ENCODE peak calls at places on chromosomes 5 and 9, in six cellular contexts. G, U, D, T, Q and N are unnamed samples.
A peak's percentile ranks its signal among the peaks of the same experiment; 100 is the strongest.

GRCh38 chr5:3225201-3225960 is 370.3 kb upstream of the IRX1 start:
- DNase-seq in T (no peak), G (no peak), U (no peak), D (no peak), Q (no peak), N (no peak)

GRCh38 chr5:52743970-52744369 is 43.7 kb upstream of the ITGA1 start:
- DNase-seq in U (no peak), Q (no peak), T (no peak), D (no peak), G (peak; percentile 49), N (no peak)

GRCh38 chr5:157059093-157059539 is at the start of gene HAVCR1:
- DNase-seq in T (no peak), G (no peak), U (no peak), Q (no peak), D (no peak), N (no peak)

GRCh38 chr5:1180841-1181271 is 20.5 kb upstream of the SLC6A19 start:
- DNase-seq in G (no peak), T (no peak), U (no peak), D (no peak), Q (no peak), N (peak; percentile 58)

GRCh38 chr9:81682797-81683196 is 6.5 kb downstream of the TLE1 start:
- DNase-seq in D (no peak), U (no peak), Q (no peak), T (no peak), G (no peak), N (no peak)

GRCh38 chr9:135100241-135101067 is 13.0 kb downstream of the OLFM1 start:
- DNase-seq in Q (no peak), G (no peak), T (no peak), D (no peak), U (no peak), N (no peak)

GRCh38 chr5:111961867-111962266 is 204.9 kb upstream of the NREP start:
- DNase-seq in Q (no peak), D (no peak), T (no peak), G (no peak), U (no peak), N (no peak)

GRCh38 chr9:80968611-80969010 is 720.7 kb downstream of the TLE1 start:
- DNase-seq in G (no peak), Q (no peak), U (no peak), T (no peak), D (no peak), N (no peak)

GRCh38 chr5:140833993-140834392 is at the start of gene PCDHA7:
- DNase-seq in Q (no peak), T (no peak), G (no peak), D (no peak), U (no peak), N (no peak)

GRCh38 chr5:96316017-96316416 is 117.0 kb downstream of the PCSK1 start:
- DNase-seq in D (no peak), U (no peak), Q (no peak), G (no peak), T (no peak), N (no peak)

GRCh38 chr9:6153425-6153824 is 62.2 kb upstream of the IL33 start:
- DNase-seq in G (no peak), U (no peak), T (no peak), Q (no peak), D (no peak), N (no peak)

DNA sequence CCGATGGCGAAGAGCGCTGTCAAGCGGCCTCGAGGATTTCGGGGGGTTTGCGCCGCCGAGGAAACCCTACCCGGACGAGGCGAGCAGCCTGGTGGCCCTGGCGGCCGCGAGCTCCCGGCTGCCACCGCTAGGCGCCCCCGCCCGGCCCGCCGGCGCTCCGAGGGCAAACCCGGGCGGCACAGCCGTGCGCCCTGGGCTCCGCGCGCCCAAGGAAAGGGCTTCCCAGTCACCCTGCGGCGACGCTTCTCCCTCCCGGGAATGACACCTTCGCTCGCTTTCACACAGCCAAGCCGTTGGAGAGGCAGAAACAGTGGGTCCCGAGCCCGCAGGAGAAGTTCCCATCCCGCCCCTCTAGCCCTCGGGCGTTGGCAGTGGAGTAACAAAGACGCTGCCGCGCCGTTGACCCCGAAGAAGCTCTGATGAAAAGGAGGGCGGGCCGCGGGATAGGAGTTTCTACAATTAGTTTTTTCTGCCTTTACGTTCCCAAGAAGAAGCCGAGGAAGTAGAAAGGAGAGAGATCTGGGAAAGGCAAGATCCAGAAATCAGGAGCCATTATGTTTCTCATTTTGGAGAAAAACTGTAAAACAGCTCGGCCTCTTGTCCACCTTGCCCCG is 126.1 kb downstream of the TMEM174 start:
- DNase-seq in D (no peak), U (peak; percentile 72), G (no peak), T (no peak), Q (no peak), N (peak; percentile 68)
- TF ChIP-seq CTCF in D (no peak), U (peak; percentile 59), G (peak; percentile 44), T (no peak), Q (no peak), N (no peak)

DNA sequence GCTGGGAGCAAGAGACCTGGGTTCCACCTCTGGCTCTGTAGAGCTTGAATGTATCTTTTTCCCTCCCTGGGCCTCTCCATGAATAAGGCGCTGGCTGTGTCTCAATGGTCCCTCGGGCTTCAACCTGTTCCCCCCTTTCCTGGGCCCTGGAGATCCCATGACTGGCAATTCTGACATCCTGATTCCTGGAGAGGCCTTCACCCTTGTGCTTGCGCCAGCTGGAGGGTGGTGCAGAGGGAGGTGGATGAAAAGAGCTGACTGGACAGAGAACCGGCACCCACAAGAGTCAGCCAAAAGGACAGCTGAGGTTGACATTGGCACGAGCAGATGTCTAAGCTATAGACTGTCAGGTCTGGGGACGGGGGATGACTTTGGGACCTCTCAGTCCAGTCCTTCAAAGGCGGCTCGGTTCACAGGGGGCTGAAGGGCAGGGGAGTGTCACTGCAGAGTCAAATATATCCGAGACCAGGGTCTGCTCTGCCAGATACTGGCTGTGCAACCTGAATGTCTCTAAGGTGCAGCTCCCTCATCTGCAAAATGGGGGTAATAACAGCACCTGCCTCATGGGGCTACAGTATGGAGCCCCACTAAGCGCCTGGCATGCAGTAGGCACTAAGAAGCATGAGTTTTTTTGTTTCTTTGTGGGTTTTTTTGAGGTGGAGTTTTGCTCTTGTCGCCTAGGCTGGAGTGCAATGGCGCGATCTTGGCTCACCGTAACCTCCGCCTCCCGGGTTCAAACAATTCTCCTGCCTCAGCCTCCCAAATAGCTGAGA is 13.8 kb downstream of the DNM1 start:
- DNase-seq in T (no peak), Q (peak; percentile 56), D (no peak), U (no peak), G (no peak), N (no peak)
- H3K27ac ChIP-seq in T (peak overlapping the region; percentile 71), Q (no peak overlapping the region), D (no peak overlapping the region), U (no peak overlapping the region), G (no peak overlapping the region), N (no peak overlapping the region)

DNA sequence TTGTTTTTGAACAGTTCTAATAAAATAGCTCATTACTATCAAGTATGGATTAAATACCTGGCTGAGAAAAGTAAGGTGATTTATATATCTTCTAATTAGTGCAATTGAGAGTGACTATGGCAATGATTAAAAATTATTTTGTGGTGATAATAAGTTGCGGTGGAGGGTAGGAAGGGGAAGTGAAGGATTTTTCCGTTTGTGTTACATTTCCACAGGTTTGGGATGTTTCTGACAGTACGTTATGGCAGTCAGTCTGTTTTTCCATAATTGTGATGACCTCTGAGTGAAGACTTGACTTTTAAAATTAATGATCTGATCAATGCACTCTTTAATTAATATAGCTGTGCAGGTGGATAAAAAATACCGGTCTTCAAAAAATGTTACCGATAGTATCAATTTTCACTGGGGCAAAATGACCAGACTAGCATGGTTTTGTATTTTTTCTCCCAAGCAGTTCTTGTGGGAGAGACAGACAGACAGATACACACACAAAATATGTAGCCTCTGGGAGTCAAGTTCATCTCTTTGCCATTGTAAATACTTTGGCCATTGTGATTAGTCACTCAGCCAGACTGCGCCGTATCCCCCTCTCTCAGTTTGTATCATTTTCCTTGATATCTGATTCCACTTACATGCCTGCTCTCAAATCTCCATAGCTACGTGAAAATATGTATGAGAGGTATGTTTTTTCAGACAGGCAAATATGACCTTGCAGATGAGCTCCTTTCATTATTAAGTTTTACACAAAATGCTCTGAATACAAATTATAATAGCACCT is 60.3 kb downstream of the ARHGAP26 start:
- DNase-seq in Q (no peak), G (no peak), T (no peak), D (no peak), U (no peak), N (no peak)
- TF ChIP-seq CTCF in Q (no peak), G (no peak), T (no peak), D (no peak), U (no peak), N (no peak)

GRCh38 chr5:124661317-124662141 is 84.9 kb downstream of the ZNF608 start:
- DNase-seq in G (peak; percentile 55), Q (no peak), U (no peak), T (no peak), D (no peak), N (no peak)

GRCh38 chr5:124659798-124660197 is 86.6 kb downstream of the ZNF608 start:
- DNase-seq in G (no peak), Q (no peak), D (no peak), T (no peak), U (no peak), N (no peak)

GRCh38 chr5:124662261-124662781 is 84.1 kb downstream of the ZNF608 start:
- DNase-seq in U (no peak), T (no peak), Q (no peak), G (peak; percentile 74), D (no peak), N (no peak)

GRCh38 chr5:124658867-124659557 is 87.4 kb downstream of the ZNF608 start:
- DNase-seq in Q (no peak), G (no peak), U (no peak), D (no peak), T (no peak), N (no peak)

GRCh38 chr5:124660229-124661093 is 86.0 kb downstream of the ZNF608 start:
- DNase-seq in G (no peak), D (peak; percentile 79), U (no peak), Q (no peak), T (peak; percentile 84), N (no peak)
- H3K27ac ChIP-seq in G (no peak overlapping the region), D (no peak overlapping the region), U (peak overlapping the region; percentile 35), Q (peak overlapping the region; percentile 12), T (peak overlapping the region; percentile 86), N (peak overlapping the region; percentile 32)

DNA sequence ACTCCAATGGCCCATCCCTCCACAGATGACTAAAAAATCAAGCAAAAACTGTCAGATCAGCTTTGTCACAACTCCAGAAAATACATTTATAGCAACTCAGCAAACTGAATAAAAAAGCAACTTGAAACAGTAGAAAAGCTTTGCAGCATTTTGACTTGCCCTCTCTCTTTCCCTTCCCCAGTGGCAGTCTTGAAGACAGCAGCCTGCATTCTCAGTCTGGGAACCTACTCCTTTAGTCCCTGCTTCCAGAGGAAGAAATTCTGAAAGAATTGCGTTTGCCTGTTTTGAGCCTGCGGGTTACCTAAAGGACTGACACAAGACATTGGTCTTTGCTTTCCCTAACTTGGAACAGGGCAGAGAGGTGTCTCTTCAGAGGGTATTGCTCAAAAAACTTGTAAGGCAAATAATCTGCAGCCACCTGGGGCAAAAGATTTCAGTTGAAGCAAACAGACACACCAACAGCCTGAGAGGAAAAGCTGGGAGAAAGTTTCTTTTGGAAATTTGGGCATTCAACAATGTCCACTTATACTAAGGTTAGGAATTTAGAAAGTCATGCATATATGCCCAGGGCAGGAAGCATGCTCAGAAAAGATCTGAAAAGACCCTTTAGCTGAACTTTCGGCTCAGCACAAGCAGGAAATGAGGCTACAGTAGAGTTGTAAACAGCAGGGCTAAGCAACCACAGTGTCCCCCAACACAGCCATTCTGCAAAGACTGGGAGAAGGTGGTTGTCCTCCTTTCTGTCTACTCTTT is 15.2 kb upstream of the SLC35D2 start:
- DNase-seq in D (no peak), G (peak; percentile 59), Q (no peak), T (no peak), U (no peak), N (no peak)
- TF ChIP-seq CTCF in D (no peak), G (no peak), Q (no peak), T (no peak), U (peak; percentile 13), N (no peak)

GRCh38 chr9:137680445-137681358 is 61.9 kb downstream of the EHMT1 start:
- DNase-seq in U (no peak), Q (no peak), G (no peak), D (no peak), T (no peak), N (no peak)
- H3K27ac ChIP-seq in U (no peak overlapping the region), Q (no peak overlapping the region), G (no peak overlapping the region), D (no peak overlapping the region), T (no peak overlapping the region), N (no peak overlapping the region)